ENCODE peak calls at places on chromosomes 3 and 15, in six cellular contexts. One of them, this sample, is unnamed.

GRCh38 chr3:57743511-57743910 is 12.6 kb upstream of the SLMAP start:
- DNase-seq in A549: no peak
- DNase-seq in endothelial cell of umbilical vein: no peak
- DNase-seq in K562: no peak
- DNase-seq in HepG2: no peak
- DNase-seq in GM12878: no peak
- DNase-seq in this sample: no peak

GRCh38 chr3:168865022-168865551 is 769.4 kb upstream of the GOLIM4 start:
- DNase-seq in A549: peak
- DNase-seq in endothelial cell of umbilical vein: peak
- DNase-seq in K562: peak
- DNase-seq in HepG2: no peak
- DNase-seq in GM12878: no peak
- DNase-seq in this sample: peak

GRCh38 chr3:39139442-39139841 is 13.9 kb downstream of the CSRNP1 start:
- DNase-seq in A549: no peak
- DNase-seq in endothelial cell of umbilical vein: no peak
- DNase-seq in K562: no peak
- DNase-seq in HepG2: no peak
- DNase-seq in GM12878: no peak
- DNase-seq in this sample: no peak

GRCh38 chr3:169448501-169448900 is 215.0 kb downstream of the MECOM start:
- DNase-seq in A549: no peak
- DNase-seq in endothelial cell of umbilical vein: no peak
- DNase-seq in K562: no peak
- DNase-seq in HepG2: no peak
- DNase-seq in GM12878: no peak
- DNase-seq in this sample: no peak

GRCh38 chr15:60390931-60391501 is 6.8 kb downstream of the ANXA2 start:
- DNase-seq in A549: peak
- DNase-seq in endothelial cell of umbilical vein: peak
- DNase-seq in K562: peak
- DNase-seq in HepG2: peak
- DNase-seq in GM12878: no peak
- DNase-seq in this sample: peak

GRCh38 chr3:183114779-183115178 is 15.5 kb upstream of the MCCC1 start:
- DNase-seq in A549: no peak
- DNase-seq in endothelial cell of umbilical vein: no peak
- DNase-seq in K562: no peak
- DNase-seq in HepG2: no peak
- DNase-seq in GM12878: no peak
- DNase-seq in this sample: no peak

GRCh38 chr3:16079519-16079918 is 95.0 kb upstream of the GALNT15 start:
- DNase-seq in A549: no peak
- DNase-seq in endothelial cell of umbilical vein: peak
- DNase-seq in K562: no peak
- DNase-seq in HepG2: no peak
- DNase-seq in GM12878: no peak
- DNase-seq in this sample: no peak

GRCh38 chr15:68272797-68273271 is 4.7 kb upstream of the FEM1B start:
- DNase-seq in A549: peak
- DNase-seq in endothelial cell of umbilical vein: peak
- DNase-seq in K562: no peak
- DNase-seq in HepG2: no peak
- DNase-seq in GM12878: no peak
- DNase-seq in this sample: no peak

GRCh38 chr15:34855893-34856292 is 60.5 kb upstream of the ACTC1 start:
- DNase-seq in A549: no peak
- DNase-seq in endothelial cell of umbilical vein: no peak
- DNase-seq in K562: no peak
- DNase-seq in HepG2: no peak
- DNase-seq in GM12878: no peak
- DNase-seq in this sample: no peak

GRCh38 chr3:61663728-61664492 is 102.5 kb downstream of the PTPRG start:
- DNase-seq in A549: peak
- DNase-seq in endothelial cell of umbilical vein: no peak
- DNase-seq in K562: no peak
- DNase-seq in HepG2: no peak
- DNase-seq in GM12878: no peak
- DNase-seq in this sample: no peak

GRCh38 chr15:55915221-55915620 is 78.2 kb downstream of the NEDD4 start:
- DNase-seq in A549: no peak
- DNase-seq in endothelial cell of umbilical vein: no peak
- DNase-seq in K562: no peak
- DNase-seq in HepG2: no peak
- DNase-seq in GM12878: no peak
- DNase-seq in this sample: no peak

GRCh38 chr3:184015381-184016019 is 2.2 kb downstream of the ABCC5 start:
- DNase-seq in A549: no peak
- DNase-seq in endothelial cell of umbilical vein: no peak
- DNase-seq in K562: peak
- DNase-seq in HepG2: no peak
- DNase-seq in GM12878: no peak
- DNase-seq in this sample: no peak

GRCh38 chr3:73422556-73422955 is 202.2 kb downstream of the PDZRN3 start:
- DNase-seq in A549: no peak
- DNase-seq in endothelial cell of umbilical vein: no peak
- DNase-seq in K562: no peak
- DNase-seq in HepG2: no peak
- DNase-seq in GM12878: no peak
- DNase-seq in this sample: peak

GRCh38 chr3:48185129-48185528 is 3.1 kb downstream of the CDC25A start:
- DNase-seq in A549: no peak
- DNase-seq in endothelial cell of umbilical vein: no peak
- DNase-seq in K562: no peak
- DNase-seq in HepG2: no peak
- DNase-seq in GM12878: no peak
- DNase-seq in this sample: no peak

GRCh38 chr3:177694316-177694715 is 497.0 kb upstream of the TBL1XR1 start:
- DNase-seq in A549: no peak
- DNase-seq in endothelial cell of umbilical vein: peak
- DNase-seq in K562: no peak
- DNase-seq in HepG2: no peak
- DNase-seq in GM12878: no peak
- DNase-seq in this sample: no peak

GRCh38 chr3:69143055-69143454 is 20.7 kb upstream of the LMOD3 start:
- DNase-seq in A549: no peak
- DNase-seq in endothelial cell of umbilical vein: no peak
- DNase-seq in K562: no peak
- DNase-seq in HepG2: no peak
- DNase-seq in GM12878: no peak
- DNase-seq in this sample: no peak

GRCh38 chr3:30728143-30728542 is 121.7 kb downstream of the TGFBR2 start:
- DNase-seq in A549: no peak
- DNase-seq in endothelial cell of umbilical vein: no peak
- DNase-seq in K562: no peak
- DNase-seq in HepG2: no peak
- DNase-seq in GM12878: no peak
- DNase-seq in this sample: no peak

GRCh38 chr3:133548090-133548489 is 25.4 kb upstream of the CDV3 start:
- DNase-seq in A549: no peak
- DNase-seq in endothelial cell of umbilical vein: no peak
- DNase-seq in K562: no peak
- DNase-seq in HepG2: no peak
- DNase-seq in GM12878: no peak
- DNase-seq in this sample: no peak

GRCh38 chr3:39639344-39640236 is 169.8 kb upstream of the MYRIP start:
- DNase-seq in A549: peak
- DNase-seq in endothelial cell of umbilical vein: peak
- DNase-seq in K562: peak
- DNase-seq in HepG2: peak
- DNase-seq in GM12878: no peak
- DNase-seq in this sample: peak

GRCh38 chr15:48719668-48720067 is 74.2 kb upstream of the FBN1 start:
- DNase-seq in A549: no peak
- DNase-seq in endothelial cell of umbilical vein: no peak
- DNase-seq in K562: peak
- DNase-seq in HepG2: no peak
- DNase-seq in GM12878: no peak
- DNase-seq in this sample: peak

GRCh38 chr3:133574260-133574881 is 885 bp downstream of the CDV3 start:
- DNase-seq in A549: peak
- DNase-seq in endothelial cell of umbilical vein: peak
- DNase-seq in K562: peak
- DNase-seq in HepG2: peak
- DNase-seq in GM12878: peak
- DNase-seq in this sample: peak

GRCh38 chr15:74995779-74996765 is 709 bp downstream of the SCAMP5 start:
- DNase-seq in A549: no peak
- DNase-seq in endothelial cell of umbilical vein: no peak
- DNase-seq in K562: no peak
- DNase-seq in HepG2: peak
- DNase-seq in GM12878: no peak
- DNase-seq in this sample: no peak

GRCh38 chr3:11136116-11136515 is 18.2 kb upstream of the HRH1 start:
- DNase-seq in A549: no peak
- DNase-seq in endothelial cell of umbilical vein: no peak
- DNase-seq in K562: no peak
- DNase-seq in HepG2: no peak
- DNase-seq in GM12878: no peak
- DNase-seq in this sample: no peak

GRCh38 chr3:172313671-172314070 is 134.6 kb downstream of the GHSR start:
- DNase-seq in A549: no peak
- DNase-seq in endothelial cell of umbilical vein: no peak
- DNase-seq in K562: no peak
- DNase-seq in HepG2: no peak
- DNase-seq in GM12878: no peak
- DNase-seq in this sample: no peak

GRCh38 chr3:9088431-9089353 is 125.4 kb upstream of the RAD18 start:
- DNase-seq in A549: no peak
- DNase-seq in endothelial cell of umbilical vein: no peak
- DNase-seq in K562: no peak
- DNase-seq in HepG2: no peak
- DNase-seq in GM12878: no peak
- DNase-seq in this sample: no peak

GRCh38 chr15:76996526-76997401 is 1.8 kb downstream of the PSTPIP1 start:
- DNase-seq in A549: no peak
- DNase-seq in endothelial cell of umbilical vein: peak
- DNase-seq in K562: no peak
- DNase-seq in HepG2: no peak
- DNase-seq in GM12878: no peak
- DNase-seq in this sample: peak

GRCh38 chr3:30751610-30752299 is 142.7 kb downstream of the GADL1 start:
- DNase-seq in A549: peak
- DNase-seq in endothelial cell of umbilical vein: peak
- DNase-seq in K562: no peak
- DNase-seq in HepG2: peak
- DNase-seq in GM12878: peak
- DNase-seq in this sample: peak

GRCh38 chr3:60301142-60301541 is 950.1 kb downstream of the FHIT start:
- DNase-seq in A549: no peak
- DNase-seq in endothelial cell of umbilical vein: no peak
- DNase-seq in K562: no peak
- DNase-seq in HepG2: no peak
- DNase-seq in GM12878: no peak
- DNase-seq in this sample: no peak

GRCh38 chr3:186097663-186098451 is 11.0 kb downstream of the ETV5 start:
- DNase-seq in A549: peak
- DNase-seq in endothelial cell of umbilical vein: peak
- DNase-seq in K562: peak
- DNase-seq in HepG2: peak
- DNase-seq in GM12878: no peak
- DNase-seq in this sample: no peak
- TF ChIP-seq POLR2A in A549: no peak
- TF ChIP-seq POLR2A in endothelial cell of umbilical vein: no peak
- TF ChIP-seq POLR2A in K562: no peak
- TF ChIP-seq POLR2A in HepG2: peak
- TF ChIP-seq POLR2A in GM12878: no peak
- TF ChIP-seq POLR2A in this sample: no peak

GRCh38 chr15:88563638-88564037 is 17.2 kb upstream of the DET1 start:
- DNase-seq in A549: no peak
- DNase-seq in endothelial cell of umbilical vein: no peak
- DNase-seq in K562: peak
- DNase-seq in HepG2: no peak
- DNase-seq in GM12878: no peak
- DNase-seq in this sample: no peak
- TF ChIP-seq MAX in A549: no peak
- TF ChIP-seq MAX in endothelial cell of umbilical vein: no peak
- TF ChIP-seq MAX in K562: no peak
- TF ChIP-seq MAX in HepG2: no peak
- TF ChIP-seq MAX in GM12878: no peak
- TF ChIP-seq MAX in this sample: no peak

GRCh38 chr3:152236741-152237140 is 32.0 kb upstream of the MBNL1 start:
- DNase-seq in A549: no peak
- DNase-seq in endothelial cell of umbilical vein: peak
- DNase-seq in K562: no peak
- DNase-seq in HepG2: no peak
- DNase-seq in GM12878: no peak
- DNase-seq in this sample: peak

GRCh38 chr3:152232679-152233078 is 36.0 kb upstream of the MBNL1 start:
- DNase-seq in A549: no peak
- DNase-seq in endothelial cell of umbilical vein: no peak
- DNase-seq in K562: no peak
- DNase-seq in HepG2: no peak
- DNase-seq in GM12878: no peak
- DNase-seq in this sample: no peak

GRCh38 chr3:152235709-152236298 is 32.9 kb upstream of the MBNL1 start:
- DNase-seq in A549: peak
- DNase-seq in endothelial cell of umbilical vein: peak
- DNase-seq in K562: peak
- DNase-seq in HepG2: peak
- DNase-seq in GM12878: no peak
- DNase-seq in this sample: peak

GRCh38 chr3:152232001-152232400 is 36.7 kb upstream of the MBNL1 start:
- DNase-seq in A549: no peak
- DNase-seq in endothelial cell of umbilical vein: no peak
- DNase-seq in K562: no peak
- DNase-seq in HepG2: no peak
- DNase-seq in GM12878: no peak
- DNase-seq in this sample: no peak

DNA sequence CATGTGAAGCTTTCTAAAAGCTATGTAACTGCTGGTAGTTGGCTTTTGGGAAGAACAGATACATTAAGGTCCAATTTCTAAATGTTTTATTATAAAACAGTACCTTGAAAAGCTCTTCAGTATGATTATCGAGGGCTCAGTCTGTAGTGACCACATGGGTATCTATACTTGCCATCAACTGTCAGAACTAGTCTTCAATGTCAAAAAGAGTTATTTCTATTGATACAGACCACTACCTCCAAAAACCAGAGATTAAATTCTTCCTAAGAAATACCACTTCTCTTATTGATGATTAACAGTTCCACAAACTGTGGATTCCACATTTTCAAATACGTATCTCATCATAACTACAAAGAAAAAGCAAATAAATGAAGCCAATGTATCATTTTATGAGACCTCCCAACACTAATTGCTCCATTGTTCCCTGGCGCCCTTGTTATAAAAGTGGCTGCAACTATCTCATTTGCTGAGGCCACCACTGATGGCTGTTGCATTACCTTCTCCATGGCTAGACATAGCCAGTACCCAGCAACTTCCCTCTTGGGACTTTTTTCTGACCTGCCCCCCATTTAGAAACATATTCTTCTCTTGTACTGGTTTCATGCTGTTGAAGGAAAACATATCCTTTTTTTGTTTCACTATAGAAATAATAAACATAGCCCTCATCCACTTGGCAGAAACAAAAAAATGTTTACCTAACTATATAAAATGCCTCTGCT is 33.9 kb upstream of the MBNL1 start:
- DNase-seq in A549: no peak
- DNase-seq in endothelial cell of umbilical vein: no peak
- DNase-seq in K562: peak
- DNase-seq in HepG2: no peak
- DNase-seq in GM12878: no peak
- DNase-seq in this sample: peak
- TF ChIP-seq MYC in A549: no peak
- TF ChIP-seq MYC in endothelial cell of umbilical vein: no peak
- TF ChIP-seq MYC in K562: no peak
- TF ChIP-seq MYC in HepG2: no peak
- TF ChIP-seq MYC in GM12878: no peak
- TF ChIP-seq MYC in this sample: no peak

GRCh38 chr15:80259942-80260510 is 8.0 kb upstream of the CTXND1 start:
- DNase-seq in A549: no peak
- DNase-seq in endothelial cell of umbilical vein: no peak
- DNase-seq in K562: no peak
- DNase-seq in HepG2: no peak
- DNase-seq in GM12878: no peak
- DNase-seq in this sample: no peak
- TF ChIP-seq POLR2A in A549: no peak
- TF ChIP-seq POLR2A in endothelial cell of umbilical vein: no peak
- TF ChIP-seq POLR2A in K562: no peak
- TF ChIP-seq POLR2A in HepG2: no peak
- TF ChIP-seq POLR2A in GM12878: no peak
- TF ChIP-seq POLR2A in this sample: no peak